ENCODE peak calls at places on chromosomes 11 and 22, in five cellular contexts. One of them, this sample, is unnamed.

GRCh38 chr11:125176866-125177265 is 12.3 kb downstream of the PKNOX2 start:
- DNase-seq in adrenal gland: no peak
- DNase-seq in prostate gland: no peak
- DNase-seq in HCT116: no peak
- DNase-seq in uterus: no peak
- DNase-seq in this sample: no peak

GRCh38 chr11:115544422-115544821 is 40.2 kb upstream of the CADM1 start:
- DNase-seq in adrenal gland: no peak
- DNase-seq in prostate gland: no peak
- DNase-seq in HCT116: no peak
- DNase-seq in uterus: no peak
- DNase-seq in this sample: no peak

GRCh38 chr11:128733440-128734115 is 39.7 kb downstream of the FLI1 start:
- DNase-seq in adrenal gland: no peak
- DNase-seq in prostate gland: no peak
- DNase-seq in HCT116: no peak
- DNase-seq in uterus: no peak
- DNase-seq in this sample: no peak

GRCh38 chr11:30760341-30760740 is 174.2 kb upstream of the MPPED2 start:
- DNase-seq in adrenal gland: no peak
- DNase-seq in prostate gland: no peak
- DNase-seq in HCT116: no peak
- DNase-seq in uterus: no peak
- DNase-seq in this sample: no peak

GRCh38 chr11:125402436-125402835 is 93.6 kb downstream of the FEZ1 start:
- DNase-seq in adrenal gland: peak
- DNase-seq in prostate gland: no peak
- DNase-seq in HCT116: no peak
- DNase-seq in uterus: no peak
- DNase-seq in this sample: no peak

GRCh38 chr11:76035020-76035419 is 171.3 kb downstream of the WNT11 start:
- DNase-seq in adrenal gland: no peak
- DNase-seq in prostate gland: no peak
- DNase-seq in HCT116: no peak
- DNase-seq in uterus: no peak
- DNase-seq in this sample: no peak

GRCh38 chr22:45818130-45819085 is 146.8 kb downstream of the ATXN10 start:
- DNase-seq in adrenal gland: peak
- DNase-seq in prostate gland: peak
- DNase-seq in HCT116: no peak
- DNase-seq in uterus: no peak
- DNase-seq in this sample: no peak

GRCh38 chr11:126341760-126342161 is 13.7 kb upstream of the ST3GAL4 start:
- DNase-seq in adrenal gland: no peak
- DNase-seq in prostate gland: no peak
- DNase-seq in HCT116: no peak
- DNase-seq in uterus: no peak
- DNase-seq in this sample: peak

GRCh38 chr11:11461473-11461872 is 108.4 kb upstream of the CSNK2A3 start:
- DNase-seq in adrenal gland: no peak
- DNase-seq in prostate gland: no peak
- DNase-seq in HCT116: no peak
- DNase-seq in uterus: no peak
- DNase-seq in this sample: no peak

DNA sequence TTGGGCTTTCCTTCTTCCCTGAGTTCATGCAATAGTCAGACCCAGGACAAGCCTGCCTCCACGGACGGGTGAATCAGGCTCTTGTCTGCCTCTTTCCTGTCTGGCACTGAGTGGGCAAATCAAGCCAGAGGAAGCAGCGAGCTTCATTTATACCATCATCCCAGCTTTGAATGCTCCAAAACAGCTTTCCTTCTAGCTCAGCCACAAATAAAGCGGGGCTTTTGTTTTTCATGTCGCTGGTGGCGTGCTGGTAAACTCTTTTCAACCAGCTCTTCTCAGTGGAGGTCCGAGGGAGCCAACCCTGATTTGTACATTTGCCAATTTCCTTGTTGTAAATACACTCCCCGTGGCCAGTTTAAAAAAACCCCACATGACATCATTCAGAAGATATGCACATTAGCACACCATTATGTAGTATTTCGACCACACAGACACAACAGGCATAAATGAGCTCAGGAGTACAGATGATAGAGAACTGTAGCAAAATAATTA is 8.6 kb downstream of the C11orf91 start:
- DNase-seq in adrenal gland: no peak
- DNase-seq in prostate gland: peak
- DNase-seq in HCT116: peak
- DNase-seq in uterus: peak
- DNase-seq in this sample: no peak
- TF ChIP-seq POLR2A in adrenal gland: no peak
- TF ChIP-seq POLR2A in prostate gland: no peak
- TF ChIP-seq POLR2A in HCT116: no peak
- TF ChIP-seq POLR2A in uterus: peak
- TF ChIP-seq POLR2A in this sample: no peak

GRCh38 chr11:18168372-18168771 is 4.3 kb upstream of the MRGPRX4 start:
- DNase-seq in adrenal gland: no peak
- DNase-seq in prostate gland: no peak
- DNase-seq in HCT116: no peak
- DNase-seq in uterus: no peak
- DNase-seq in this sample: no peak
- TF ChIP-seq POLR2A in adrenal gland: no peak
- TF ChIP-seq POLR2A in prostate gland: no peak
- TF ChIP-seq POLR2A in HCT116: no peak
- TF ChIP-seq POLR2A in uterus: no peak
- TF ChIP-seq POLR2A in this sample: no peak

GRCh38 chr11:130166457-130166784 is 6.8 kb downstream of the ST14 start:
- DNase-seq in adrenal gland: peak
- DNase-seq in prostate gland: no peak
- DNase-seq in HCT116: peak
- DNase-seq in uterus: no peak
- DNase-seq in this sample: peak
- TF ChIP-seq POLR2A in adrenal gland: peak
- TF ChIP-seq POLR2A in prostate gland: no peak
- TF ChIP-seq POLR2A in HCT116: no peak
- TF ChIP-seq POLR2A in uterus: no peak
- TF ChIP-seq POLR2A in this sample: no peak

GRCh38 chr11:65112226-65112550 is 516 bp downstream of the TM7SF2 start:
- DNase-seq in adrenal gland: no peak
- DNase-seq in prostate gland: no peak
- DNase-seq in HCT116: no peak
- DNase-seq in uterus: no peak
- DNase-seq in this sample: no peak
- TF ChIP-seq POLR2A in adrenal gland: no peak
- TF ChIP-seq POLR2A in prostate gland: no peak
- TF ChIP-seq POLR2A in HCT116: no peak
- TF ChIP-seq POLR2A in uterus: no peak
- TF ChIP-seq POLR2A in this sample: no peak

GRCh38 chr11:65865550-65866172 is 5.4 kb downstream of the MUS81 start:
- DNase-seq in adrenal gland: no peak
- DNase-seq in prostate gland: no peak
- DNase-seq in HCT116: no peak
- DNase-seq in uterus: peak
- DNase-seq in this sample: no peak
- TF ChIP-seq POLR2A in adrenal gland: no peak
- TF ChIP-seq POLR2A in prostate gland: no peak
- TF ChIP-seq POLR2A in HCT116: no peak
- TF ChIP-seq POLR2A in uterus: no peak
- TF ChIP-seq POLR2A in this sample: peak